ENCODE peak calls at places on chromosome 15, in nine cellular contexts. L is neuronal stem cell, W is heart right ventricle, Y is aorta, I is Panc1, T is heart left ventricle, M is IMR-90, Z is PC-3, F is tibial nerve. Q is an unnamed sample. For H3K9me3 and H3K4me1, the result is how much of the 10 kb centered on the place peaks cover.

GRCh38 chr15:47726399-47726823 is 9.1 kb downstream of the SEMA6D start:
- DNase-seq in I (no peak), Y (no peak), L (no peak), T (no peak), W (no peak), M (peak), Z (no peak), F (no peak), Q (no peak)

GRCh38 chr15:76674883-76675282 is 230.3 kb downstream of the SCAPER start:
- DNase-seq in W (no peak), Z (peak), L (no peak), I (no peak), M (peak), F (no peak), T (no peak), Y (no peak), Q (no peak)

GRCh38 chr15:68378595-68378994 is 53.4 kb downstream of the ITGA11 start:
- DNase-seq in W (no peak), L (no peak), F (no peak), M (no peak), T (peak), Y (no peak), Z (no peak), I (no peak), Q (no peak)

GRCh38 chr15:81749667-81750360 is 296.0 kb downstream of the MEX3B start:
- DNase-seq in I (no peak), Z (no peak), T (no peak), W (no peak), Y (no peak), F (no peak), L (no peak), M (no peak), Q (no peak)

GRCh38 chr15:66788024-66788423 is 86.0 kb downstream of the SMAD6 start:
- DNase-seq in L (no peak), W (no peak), F (no peak), Y (no peak), Z (no peak), I (no peak), T (no peak), M (no peak), Q (no peak)

GRCh38 chr15:79089331-79089889 is 1.2 kb downstream of the RASGRF1 start:
- DNase-seq in L (peak), W (no peak), I (no peak), F (no peak), Y (peak), Z (no peak), M (no peak), T (no peak), Q (no peak)

GRCh38 chr15:21262851-21263400 is 177.4 kb downstream of the POTEB3 start:
- DNase-seq in L (no peak), W (no peak), Z (peak), T (no peak), I (no peak), F (no peak), M (no peak), Y (no peak), Q (no peak)

GRCh38 chr15:57708047-57708446 is 1.5 kb downstream of the POLR2M start:
- DNase-seq in L (no peak), Y (no peak), F (no peak), W (no peak), Z (no peak), T (no peak), I (no peak), M (peak), Q (no peak)

GRCh38 chr15:46946953-46947352 is 770.4 kb upstream of the SEMA6D start:
- DNase-seq in Y (no peak), Z (no peak), M (no peak), I (no peak), T (no peak), F (no peak), L (no peak), W (no peak), Q (no peak)

GRCh38 chr15:99749386-99749785 is 16.1 kb upstream of the LYSMD4 start:
- DNase-seq in W (no peak), Z (peak), T (no peak), Y (no peak), M (peak), I (no peak), F (no peak), L (no peak), Q (no peak)

GRCh38 chr15:82873000-82873680 is 63.7 kb downstream of the WHAMM start:
- DNase-seq in Z (no peak), M (no peak), W (peak), I (no peak), Y (no peak), L (no peak), T (peak), F (no peak), Q (peak)

GRCh38 chr15:55407631-55407948 is 569 bp downstream of the CCPG1 start:
- DNase-seq in I (no peak), Y (peak), W (no peak), F (no peak), Z (no peak), L (no peak), M (peak), T (no peak), Q (no peak)

GRCh38 chr15:98518823-98519561 is 129.3 kb upstream of the IGF1R start:
- DNase-seq in T (peak), W (peak), F (no peak), Y (peak), Z (peak), M (peak), I (peak), L (peak), Q (peak)

GRCh38 chr15:66772967-66773873 is 71.2 kb downstream of the SMAD6 start:
- DNase-seq in F (no peak), I (no peak), Z (no peak), T (peak), L (peak), Y (peak), W (peak), M (no peak), Q (peak)

GRCh38 chr15:69994429-69995201 is 103.1 kb downstream of the TLE3 start:
- DNase-seq in Y (no peak), L (no peak), F (no peak), M (no peak), T (no peak), Z (no peak), W (no peak), I (no peak), Q (no peak)

GRCh38 chr15:58957101-58957973 is 23.9 kb upstream of the SLTM start:
- DNase-seq in M (peak), F (no peak), I (peak), L (peak), W (peak), T (peak), Z (peak), Y (no peak), Q (peak)

GRCh38 chr15:100032358-100033080 is 299.3 kb upstream of the LYSMD4 start:
- DNase-seq in Z (peak), I (no peak), L (no peak), Y (no peak), F (no peak), M (peak), W (no peak), T (no peak), Q (no peak)

GRCh38 chr15:71002321-71002720 is 109.7 kb downstream of the LRRC49 start:
- DNase-seq in L (no peak), M (peak), Y (no peak), W (no peak), F (no peak), I (no peak), Z (no peak), T (no peak), Q (no peak)

GRCh38 chr15:29550834-29551465 is 271.3 kb downstream of the TJP1 start:
- DNase-seq in F (no peak), I (no peak), Z (no peak), T (no peak), L (no peak), Y (no peak), W (no peak), M (no peak), Q (no peak)

GRCh38 chr15:98076021-98076816 is 115.7 kb downstream of the ARRDC4 start:
- DNase-seq in Y (no peak), L (no peak), T (peak), W (peak), Z (no peak), M (no peak), F (peak), I (no peak), Q (no peak)

GRCh38 chr15:61938249-61938648 is 122.0 kb downstream of the VPS13C start:
- DNase-seq in Y (no peak), F (no peak), L (no peak), W (no peak), Z (no peak), M (no peak), T (no peak), I (no peak), Q (no peak)

GRCh38 chr15:62464705-62465104 is 299.6 kb upstream of the C2CD4B start:
- DNase-seq in M (peak), Z (no peak), L (no peak), T (no peak), W (no peak), F (no peak), I (no peak), Y (no peak), Q (no peak)

GRCh38 chr15:48986240-48986639 is 22.5 kb upstream of the SHC4 start:
- DNase-seq in T (no peak), I (no peak), M (no peak), F (no peak), Y (no peak), L (no peak), Z (no peak), W (no peak), Q (no peak)

GRCh38 chr15:31489801-31490646 is 163.4 kb downstream of the KLF13 start:
- DNase-seq in T (no peak), F (no peak), W (peak), M (peak), I (no peak), L (no peak), Y (no peak), Z (peak), Q (peak)

GRCh38 chr15:36429707-36430106 is 149.7 kb upstream of the CDIN1 start:
- DNase-seq in M (no peak), L (no peak), T (no peak), Y (no peak), W (no peak), F (no peak), I (no peak), Z (no peak), Q (no peak)

GRCh38 chr15:56871180-56871579 is 47.3 kb upstream of the TCF12 start:
- DNase-seq in L (no peak), I (no peak), Y (no peak), F (no peak), W (no peak), T (no peak), M (peak), Z (peak), Q (no peak)

GRCh38 chr15:78702609-78703332 is 61.8 kb upstream of the CHRNB4 start:
- DNase-seq in Z (no peak), W (no peak), Y (peak), T (no peak), F (no peak), M (no peak), L (no peak), I (no peak), Q (no peak)

GRCh38 chr15:99424978-99425665 is 140.7 kb upstream of the MEF2A start:
- DNase-seq in M (peak), I (no peak), W (peak), L (no peak), F (no peak), Z (peak), T (no peak), Y (peak), Q (no peak)

GRCh38 chr15:65512807-65513416 is 4.6 kb downstream of the DPP8 start:
- DNase-seq in I (no peak), M (no peak), T (peak), W (peak), L (no peak), Z (no peak), F (no peak), Y (no peak), Q (no peak)

GRCh38 chr15:56537881-56538280 is 72.9 kb upstream of the MNS1 start:
- DNase-seq in Z (no peak), W (no peak), Y (peak), I (no peak), F (no peak), T (no peak), L (no peak), M (no peak), Q (peak)

GRCh38 chr15:100043069-100043641 is 298.6 kb downstream of the ADAMTS17 start:
- DNase-seq in I (peak), T (no peak), Z (peak), F (no peak), Y (no peak), W (no peak), L (no peak), M (peak), Q (no peak)

GRCh38 chr15:80418892-80419537 is 14.8 kb downstream of the ARNT2 start:
- DNase-seq in L (no peak), W (no peak), T (no peak), I (no peak), Y (no peak), Z (peak), F (no peak), M (peak), Q (no peak)

GRCh38 chr15:69568621-69569020 is 116.0 kb downstream of the RPLP1 start:
- DNase-seq in T (no peak), M (peak), Z (no peak), L (no peak), Y (peak), F (no peak), W (no peak), I (no peak), Q (no peak)

GRCh38 chr15:79212589-79213139 is 69.9 kb upstream of the ANKRD34C start:
- DNase-seq in I (no peak), Y (no peak), M (no peak), T (no peak), F (no peak), W (no peak), Z (no peak), L (peak), Q (no peak)

GRCh38 chr15:101193063-101193712 is 58.7 kb downstream of the CHSY1 start:
- DNase-seq in M (peak), L (no peak), Z (no peak), W (peak), Y (peak), T (peak), I (no peak), F (no peak), Q (no peak)

GRCh38 chr15:45522179-45522930 is at the start of gene SLC30A4:
- DNase-seq in W (peak), T (peak), I (no peak), Y (peak), M (peak), L (peak), Z (peak), F (peak), Q (peak)

GRCh38 chr15:95538693-95539092 is 791.8 kb upstream of the NR2F2 start:
- DNase-seq in L (no peak), W (no peak), Y (no peak), F (no peak), M (no peak), T (no peak), I (no peak), Z (no peak), Q (no peak)
- H3K9me3 ChIP-seq in L (under half), W (under half), Y (under half), F (under half), M (under half), T (under half), I (under half), Z (under half), Q (under half)

GRCh38 chr15:74242296-74242929 is 6.3 kb downstream of the CCDC33 start:
- DNase-seq in M (peak), Z (peak), Y (peak), I (no peak), T (no peak), F (no peak), W (no peak), L (no peak), Q (no peak)
- H3K4me1 ChIP-seq in M (under half), Z (under half), Y (under half), I (under half), T (under half), F (under half), W (under half), L (under half), Q (under half)

DNA sequence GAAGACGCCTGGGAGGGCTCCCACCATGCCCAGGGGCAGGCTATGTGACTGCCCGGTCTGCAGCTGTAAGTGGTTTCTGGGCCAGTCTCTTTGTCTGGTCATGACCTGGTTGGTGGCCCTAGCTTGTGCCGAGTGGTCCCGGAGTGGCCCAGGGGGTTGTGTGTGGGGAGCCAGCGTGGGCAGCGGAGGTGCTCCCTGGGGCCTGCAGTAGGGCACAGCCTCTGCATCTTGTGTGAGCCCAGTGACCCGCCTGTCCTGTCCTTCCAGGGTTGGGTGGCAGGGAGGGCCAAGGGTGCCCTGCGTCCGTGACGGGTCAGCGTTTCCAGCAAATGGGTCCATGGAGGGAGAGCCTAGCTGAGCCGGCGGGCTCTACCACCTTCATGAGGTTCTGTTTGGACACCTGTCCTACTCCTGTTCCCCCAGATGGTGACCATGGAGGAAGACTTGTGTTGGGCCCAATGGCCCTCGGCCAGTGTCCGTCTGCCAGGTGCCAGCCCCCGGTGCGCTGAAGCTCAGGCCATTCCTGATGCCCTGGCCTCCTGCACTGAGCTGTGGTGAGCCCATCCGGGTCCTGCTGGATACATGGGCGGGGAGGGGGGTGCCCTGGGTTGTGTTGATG is 215.4 kb downstream of the SNRPN start:
- DNase-seq in M (no peak), Z (no peak), L (no peak), W (no peak), Y (peak), F (no peak), I (no peak), T (no peak), Q (peak)
- H3K9me3 ChIP-seq in M (under half), Z (under half), L (under half), W (under half), Y (under half), F (under half), I (under half), T (under half), Q (under half)

GRCh38 chr15:41564960-41565502 is 6.0 kb downstream of the TYRO3 start:
- DNase-seq in I (no peak), L (no peak), W (no peak), M (no peak), Y (no peak), Z (no peak), T (no peak), F (no peak), Q (no peak)
- H3K4me1 ChIP-seq in I (under half), L (half or more), W (under half), M (under half), Y (under half), Z (under half), T (under half), F (under half), Q (under half)

GRCh38 chr15:25089577-25089976 is 134.8 kb downstream of the SNRPN start:
- DNase-seq in M (no peak), I (no peak), Z (no peak), Y (no peak), F (no peak), T (no peak), W (no peak), L (no peak), Q (no peak)
- H3K9me3 ChIP-seq in M (half or more), I (under half), Z (under half), Y (under half), F (under half), T (half or more), W (under half), L (under half), Q (half or more)

Q was measured in stomach.